ENCODE peak calls at places on chromosomes 16 and 17, in five cellular contexts. J, O, S, E and X are unnamed samples.

GRCh38 chr16:21713549-21714368 is 50.0 kb downstream of the OTOA start:
- DNase-seq in J (no peak), O (no peak), S (no peak), E (no peak), X (no peak)

GRCh38 chr17:61208301-61209098 is 191.1 kb upstream of the TBX2 start:
- DNase-seq in J (no peak), O (no peak), S (no peak), E (no peak), X (no peak)

GRCh38 chr17:28371245-28372202 is at the start of gene SARM1:
- DNase-seq in J (peak; percentile 94), O (peak; percentile 99), S (peak; percentile 63), E (peak; percentile 31), X (peak; percentile 75)

GRCh38 chr17:19651461-19652238 is 3.1 kb downstream of the ALDH3A2 start:
- DNase-seq in J (no peak), O (no peak), S (no peak), E (no peak), X (no peak)

GRCh38 chr17:35745246-35745645 is 7.8 kb downstream of the GAS2L2 start:
- DNase-seq in J (no peak), O (no peak), S (no peak), E (no peak), X (no peak)

GRCh38 chr17:39553326-39553945 is 54.3 kb downstream of the NEUROD2 start:
- DNase-seq in J (no peak), O (no peak), S (no peak), E (no peak), X (no peak)

GRCh38 chr17:66716236-66717026 is 118.5 kb upstream of the CACNG5 start:
- DNase-seq in J (peak; percentile 50), O (no peak), S (no peak), E (no peak), X (no peak)

GRCh38 chr17:67015001-67015400 is 29.4 kb upstream of the CACNG1 start:
- DNase-seq in J (no peak), O (no peak), S (no peak), E (no peak), X (no peak)

GRCh38 chr17:77285594-77286390 is 145.0 kb downstream of the SEC14L1 start:
- DNase-seq in J (no peak), O (no peak), S (no peak), E (no peak), X (peak; percentile 70)

GRCh38 chr17:11996722-11997146 is 541 bp downstream of the ZNF18 start:
- DNase-seq in J (peak; percentile 11), O (no peak), S (peak; percentile 24), E (peak; percentile 13), X (peak; percentile 39)

GRCh38 chr16:3774156-3774767 is 56.9 kb upstream of the TRAP1 start:
- DNase-seq in J (no peak), O (no peak), S (no peak), E (no peak), X (no peak)

GRCh38 chr17:3532106-3532858 is 25.3 kb downstream of the TRPV3 start:
- DNase-seq in J (no peak), O (no peak), S (no peak), E (no peak), X (no peak)

GRCh38 chr17:28346199-28346580 is 10.6 kb downstream of the TNFAIP1 start:
- DNase-seq in J (no peak), O (no peak), S (no peak), E (no peak), X (no peak)

GRCh38 chr16:63530974-63531373 is 1494.7 kb upstream of the CDH8 start:
- DNase-seq in J (no peak), O (no peak), S (no peak), E (no peak), X (no peak)
- TF ChIP-seq CEBPB in J (no peak), O (no peak), S (no peak), E (no peak), X (no peak)

GRCh38 chr17:17071531-17072360 is 29.5 kb downstream of the MPRIP start:
- DNase-seq in J (no peak), O (no peak), S (no peak), E (no peak), X (no peak)
- TF ChIP-seq RAD21 in J (no peak), O (no peak), S (no peak), E (no peak), X (no peak)

GRCh38 chr17:49926886-49927285 is 42.1 kb upstream of the DLX4 start:
- DNase-seq in J (peak; percentile 76), O (no peak), S (no peak), E (no peak), X (no peak)

GRCh38 chr17:49931416-49931815 is 37.6 kb upstream of the DLX4 start:
- DNase-seq in J (no peak), O (no peak), S (no peak), E (no peak), X (no peak)

GRCh38 chr17:49928126-49928800 is 40.7 kb upstream of the DLX4 start:
- DNase-seq in J (no peak), O (no peak), S (no peak), E (no peak), X (no peak)

GRCh38 chr17:49930880-49931279 is 38.1 kb upstream of the DLX4 start:
- DNase-seq in J (no peak), O (no peak), S (no peak), E (no peak), X (no peak)

DNA sequence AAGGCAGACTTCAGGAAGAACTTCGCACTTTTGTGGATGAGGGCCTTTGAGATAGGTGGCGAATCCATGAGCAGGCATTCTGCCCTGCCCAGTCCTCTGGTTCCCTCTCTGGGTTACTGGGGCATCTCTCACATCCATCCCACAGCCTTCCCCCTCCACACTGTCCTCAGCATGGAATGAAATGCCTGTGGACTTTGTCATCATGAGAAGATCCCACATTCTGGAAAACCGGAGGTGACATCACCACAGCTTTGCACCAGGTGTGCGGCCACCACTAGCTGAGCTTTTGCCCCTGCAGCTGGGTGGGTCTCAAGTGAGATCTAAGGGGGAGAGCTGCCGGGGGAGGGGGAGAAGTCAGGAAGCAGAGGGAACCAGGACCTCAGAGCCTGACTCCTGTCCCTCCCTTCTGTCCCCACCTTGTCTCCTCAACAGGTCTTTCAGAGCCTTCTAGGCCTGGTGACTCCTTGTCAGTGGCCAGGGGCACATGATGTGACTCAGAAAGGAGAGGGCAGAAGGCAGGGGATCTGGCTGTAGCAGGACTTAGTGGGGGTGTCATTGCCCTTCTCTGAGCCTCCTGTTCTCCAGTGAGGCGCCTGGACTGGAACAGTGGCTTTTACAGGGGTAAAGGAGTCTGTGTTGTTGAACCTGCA is 40.0 kb upstream of the DLX4 start:
- DNase-seq in J (no peak), O (no peak), S (no peak), E (peak; percentile 33), X (peak; percentile 52)
- TF ChIP-seq JUND in J (no peak), O (no peak), S (no peak), E (no peak), X (no peak)

DNA sequence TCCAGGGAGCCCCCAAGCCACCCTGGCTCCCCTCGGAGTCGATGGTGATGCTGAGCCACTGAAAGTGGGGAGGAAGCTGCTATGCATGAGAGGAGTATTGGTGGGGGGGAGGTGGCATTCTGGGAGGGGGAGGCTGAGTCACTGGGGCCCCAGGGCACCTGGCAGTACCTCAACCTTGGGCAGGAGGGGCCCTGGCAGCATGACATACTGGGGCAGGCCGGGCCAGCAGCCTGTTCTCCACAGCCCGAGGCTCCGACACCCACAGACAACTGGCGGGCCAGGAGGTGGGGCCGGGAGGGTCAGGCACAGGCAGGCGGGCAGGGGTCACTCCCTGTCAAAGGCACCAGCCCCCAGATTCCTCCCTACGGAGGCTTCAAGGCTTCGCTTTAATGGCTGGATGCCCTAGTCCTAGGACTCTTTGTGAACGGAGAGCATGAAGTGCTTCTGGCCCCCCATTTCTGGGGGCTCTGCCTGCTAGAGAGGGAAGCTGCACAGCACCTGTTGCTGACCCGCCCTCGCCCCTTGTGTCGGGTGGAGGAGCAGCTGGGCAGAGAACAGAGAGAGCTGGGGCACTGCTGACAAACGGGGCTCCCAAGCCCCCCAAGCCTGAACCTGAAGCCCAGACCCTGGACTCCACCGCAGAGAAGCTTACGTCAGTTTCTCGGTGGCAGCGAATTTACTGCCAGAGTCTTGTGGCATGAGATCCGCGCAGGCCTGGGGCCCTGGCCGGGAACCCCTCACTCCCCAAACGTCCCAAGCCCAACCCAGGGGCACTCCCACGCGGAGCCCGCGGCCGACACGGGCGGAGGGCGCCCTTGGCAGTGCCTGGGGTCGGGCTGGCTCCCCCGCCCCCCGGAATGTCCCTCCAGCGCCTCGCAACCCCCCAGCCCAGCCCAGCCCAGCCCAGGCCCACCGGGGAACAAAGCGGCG is 773 bp downstream of the CASKIN2 start:
- DNase-seq in J (peak; percentile 43), O (peak; percentile 64), S (no peak), E (no peak), X (no peak)
- TF ChIP-seq CEBPB in J (no peak), O (no peak), S (no peak), E (no peak), X (no peak)

GRCh38 chr16:84883301-84883700 is 63.5 kb downstream of the CRISPLD2 start:
- DNase-seq in J (no peak), O (no peak), S (no peak), E (no peak), X (no peak)
- TF ChIP-seq RAD21 in J (no peak), O (no peak), S (no peak), E (no peak), X (no peak)

GRCh38 chr16:8665529-8665928 is 8.9 kb upstream of the ABAT start:
- DNase-seq in J (no peak), O (no peak), S (no peak), E (no peak), X (no peak)
- TF ChIP-seq JUND in J (no peak), O (no peak), S (no peak), E (no peak), X (no peak)

GRCh38 chr17:74654742-74655141 is 31.2 kb upstream of the CD300E start:
- DNase-seq in J (no peak), O (no peak), S (no peak), E (no peak), X (no peak)
- TF ChIP-seq CEBPB in J (no peak), O (no peak), S (no peak), E (no peak), X (no peak)